ENCODE peak calls at places on chromosomes 6 and 20, in nine cellular contexts. V is CD8-positive, alpha-beta T cell; C is ascending aorta; B is left ventricle myocardium inferior; Q is coronary artery; H is RWPE2; G is colonic mucosa; W is heart right ventricle; A is foreskin keratinocyte. L is an unnamed sample.

GRCh38 chr6:80610821-80611220 is 504.4 kb downstream of the BCKDHB start:
- DNase-seq in V (no peak), Q (no peak), B (no peak), G (no peak), A (peak; percentile 76), W (no peak), H (no peak), C (no peak), L (no peak)

GRCh38 chr6:157221817-157222175 is 101.5 kb downstream of the TMEM242 start:
- DNase-seq in C (no peak), B (no peak), A (no peak), G (no peak), Q (no peak), H (no peak), V (no peak), W (no peak), L (no peak)

GRCh38 chr20:62138912-62139311 is 4.3 kb downstream of the PSMA7 start:
- DNase-seq in G (no peak), Q (no peak), H (no peak), A (no peak), B (no peak), V (no peak), W (no peak), C (no peak), L (no peak)

GRCh38 chr6:87588756-87589407 is 905 bp downstream of the RARS2 start:
- DNase-seq in G (no peak), W (no peak), A (peak; percentile 2), H (no peak), C (no peak), Q (no peak), B (no peak), V (no peak), L (no peak)

GRCh38 chr6:128630213-128630612 is 109.8 kb upstream of the PTPRK start:
- DNase-seq in A (peak; percentile 39), W (no peak), C (no peak), H (peak; percentile 68), B (no peak), G (no peak), Q (no peak), V (no peak), L (no peak)

GRCh38 chr20:23049933-23050838 is 714 bp upstream of the THBD start:
- DNase-seq in C (peak; percentile 83), A (peak; percentile 80), W (peak; percentile 65), B (peak; percentile 65), G (peak; percentile 39), H (no peak), Q (peak; percentile 89), V (no peak), L (no peak)

GRCh38 chr6:13453771-13454251 is 33.6 kb downstream of the GFOD1 start:
- DNase-seq in A (peak; percentile 92), G (no peak), C (peak; percentile 58), Q (peak; percentile 3), H (peak; percentile 74), W (no peak), B (no peak), V (peak; percentile 36), L (no peak)

GRCh38 chr6:170102038-170102437 is 188.8 kb downstream of the DLL1 start:
- DNase-seq in W (no peak), A (no peak), G (no peak), Q (peak; percentile 56), B (no peak), H (no peak), C (peak; percentile 11), V (no peak), L (no peak)

GRCh38 chr6:131950767-131951575 is at the start of gene CCN2:
- DNase-seq in C (peak; percentile 97), B (peak; percentile 77), G (peak; percentile 86), H (peak; percentile 93), W (peak; percentile 80), V (no peak), A (peak; percentile 95), Q (peak; percentile 94), L (peak; percentile 37)

GRCh38 chr6:165632194-165632593 is 30.8 kb downstream of the PDE10A start:
- DNase-seq in W (no peak), G (no peak), V (no peak), A (no peak), Q (no peak), C (no peak), H (no peak), B (no peak), L (no peak)

GRCh38 chr6:45421700-45422540 is 44.2 kb upstream of the SUPT3H start:
- DNase-seq in W (peak; percentile 57), V (peak; percentile 39), Q (peak; percentile 79), C (peak; percentile 75), A (peak; percentile 58), B (peak; percentile 54), H (peak; percentile 72), G (peak; percentile 46), L (peak; percentile 50)
- TF ChIP-seq CTCF in W (peak; percentile 49), V (no peak), Q (no peak), C (no peak), A (peak; percentile 56), B (peak; percentile 24), H (peak; percentile 64), G (no peak), L (peak; percentile 28)

DNA sequence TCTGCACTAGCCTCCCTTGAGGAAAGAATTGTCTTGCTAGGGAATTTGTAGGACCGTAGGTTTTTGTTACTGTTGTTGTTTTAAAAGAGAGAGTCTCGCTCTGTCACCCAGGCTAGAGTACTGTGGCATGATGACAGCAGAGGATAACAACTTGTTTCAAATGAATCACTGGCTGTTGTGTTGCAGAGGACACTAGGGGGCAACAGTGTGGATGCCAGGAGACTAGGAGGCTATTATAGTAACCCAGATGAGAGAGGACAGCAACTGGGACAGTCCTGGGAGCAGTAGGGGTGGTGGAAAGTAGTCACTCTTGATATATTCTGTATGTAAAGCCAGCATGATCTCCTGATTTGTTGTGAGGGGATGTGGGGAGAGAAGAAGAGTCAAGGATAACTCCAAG is 41.8 kb upstream of the LAMA4 start:
- DNase-seq in B (no peak), A (peak; percentile 27), H (no peak), C (no peak), V (no peak), Q (no peak), W (no peak), G (no peak), L (no peak)
- TF ChIP-seq CTCF in B (peak; percentile 49), A (peak; percentile 61), H (no peak), C (no peak), V (no peak), Q (no peak), W (peak; percentile 49), G (no peak), L (peak; percentile 45)

DNA sequence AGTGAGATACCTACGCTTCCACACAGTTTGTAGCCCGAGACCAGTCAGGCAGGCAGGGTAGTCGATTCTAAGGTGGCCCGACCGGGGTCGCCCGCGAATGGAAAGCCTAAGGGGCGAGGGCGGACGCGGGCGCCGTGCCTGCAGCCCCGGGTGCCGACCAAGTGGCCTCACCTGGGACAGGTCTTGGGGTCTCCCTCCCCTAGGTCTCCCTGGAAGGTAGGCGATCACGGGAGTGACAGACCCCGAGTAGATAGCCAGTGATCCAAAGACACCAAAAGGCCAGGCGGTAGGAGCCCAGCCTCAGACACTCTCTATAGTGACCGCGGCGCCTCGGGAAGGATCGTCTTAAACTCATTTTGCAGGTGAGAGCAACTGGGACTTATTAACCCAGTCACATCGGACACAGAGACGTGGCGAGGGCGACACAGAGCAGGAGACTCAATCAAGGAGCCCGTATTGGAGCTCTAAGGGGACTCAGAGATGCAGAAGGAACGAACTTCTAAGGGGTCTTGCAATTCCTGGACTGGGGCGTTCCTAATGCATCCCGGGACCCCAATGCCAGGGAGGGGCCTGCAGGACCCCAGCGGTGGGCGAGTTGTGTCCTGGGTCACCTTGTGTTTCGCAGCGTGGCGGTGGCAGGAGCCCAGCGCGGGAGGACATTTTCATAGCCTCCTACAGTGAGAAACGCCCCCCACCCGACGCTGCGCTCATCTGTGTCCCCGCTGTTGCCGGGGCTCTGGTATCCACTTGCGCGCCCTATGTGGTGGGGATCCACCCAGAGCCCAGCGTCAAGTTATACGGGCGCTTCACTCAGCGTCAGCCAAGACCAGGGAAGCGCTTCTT is 2.1 kb upstream of the VSX1 start:
- DNase-seq in A (peak; percentile 16), Q (peak; percentile 62), C (no peak), H (peak; percentile 63), W (no peak), G (no peak), V (no peak), B (no peak), L (peak; percentile 74)
- TF ChIP-seq CTCF in A (no peak), Q (no peak), C (peak; percentile 30), H (no peak), W (peak; percentile 48), G (no peak), V (no peak), B (peak; percentile 56), L (peak; percentile 33)

GRCh38 chr6:155340464-155341129 is 26.3 kb upstream of the TFB1M start:
- DNase-seq in V (no peak), B (no peak), G (no peak), A (peak; percentile 21), Q (no peak), H (no peak), C (no peak), W (no peak), L (no peak)
- TF ChIP-seq CTCF in V (no peak), B (no peak), G (no peak), A (peak; percentile 54), Q (no peak), H (no peak), C (no peak), W (no peak), L (peak; percentile 27)

L was measured in GM13977.